ENCODE peak calls at places on chromosomes 5 and 9, in eight cellular contexts. A is osteocyte, Q is HCT116, E is astrocyte of the spinal cord, W is keratinocyte, B is glutamatergic neuron, U is fibroblast of the aortic adventitia, J is GM13976. G is an unnamed sample.

GRCh38 chr9:110748251-110748893 is 79.8 kb downstream of the MUSK start:
- DNase-seq in A (no peak), W (peak), Q (no peak), E (no peak), B (no peak), J (no peak), U (peak), G (no peak)

GRCh38 chr5:151150484-151151262 is 6.9 kb downstream of the ANXA6 start:
- DNase-seq in B (no peak), J (peak), U (peak), E (peak), A (no peak), W (no peak), Q (no peak), G (no peak)

GRCh38 chr9:71036501-71036900 is 84.9 kb downstream of the TRPM3 start:
- DNase-seq in J (no peak), Q (no peak), B (no peak), W (no peak), A (no peak), E (peak), U (peak), G (no peak)

GRCh38 chr9:38084556-38084880 is 15.5 kb upstream of the SHB start:
- DNase-seq in B (no peak), U (no peak), Q (no peak), J (no peak), E (no peak), W (no peak), A (no peak), G (no peak)

GRCh38 chr5:115179959-115180709 is 10.4 kb upstream of the TRIM36 start:
- DNase-seq in U (no peak), B (peak), W (no peak), J (peak), A (no peak), E (peak), Q (no peak), G (peak)

GRCh38 chr5:91382530-91383026 is 539 bp downstream of the ARRDC3 start:
- DNase-seq in A (no peak), W (no peak), Q (no peak), E (peak), U (peak), B (no peak), J (peak), G (no peak)

GRCh38 chr5:42005561-42006153 is 80.6 kb downstream of the FBXO4 start:
- DNase-seq in Q (peak), U (peak), W (peak), A (no peak), E (peak), B (no peak), J (peak), G (no peak)

GRCh38 chr5:126192226-126192625 is 231.0 kb upstream of the GRAMD2B start:
- DNase-seq in U (no peak), B (no peak), W (no peak), J (no peak), E (peak), Q (no peak), A (no peak), G (no peak)

GRCh38 chr5:116671211-116671736 is 96.7 kb upstream of the SEMA6A start:
- DNase-seq in A (no peak), W (no peak), Q (no peak), B (no peak), E (no peak), U (no peak), J (peak), G (no peak)

GRCh38 chr9:130480673-130481072 is 35.9 kb downstream of the ASS1 start:
- DNase-seq in U (no peak), W (no peak), B (peak), E (no peak), Q (no peak), J (no peak), A (no peak), G (no peak)
- TF ChIP-seq CTCF in U (no peak), W (peak), B (no peak), E (peak), Q (peak), J (no peak), A (peak), G (peak)

GRCh38 chr5:28766565-28767158 is 1728.3 kb upstream of the CDH9 start:
- DNase-seq in B (no peak), E (peak), Q (peak), J (no peak), W (no peak), U (peak), A (no peak), G (no peak)
- TF ChIP-seq CTCF in B (peak), E (peak), Q (no peak), J (no peak), W (no peak), U (no peak), A (peak), G (peak)

GRCh38 chr9:27535701-27536118 is 6.1 kb upstream of the MOB3B start:
- DNase-seq in J (peak), U (no peak), Q (no peak), E (no peak), B (no peak), A (no peak), W (no peak), G (no peak)
- TF ChIP-seq CTCF in J (no peak), U (no peak), Q (no peak), E (no peak), B (no peak), A (peak), W (peak), G (peak)

DNA sequence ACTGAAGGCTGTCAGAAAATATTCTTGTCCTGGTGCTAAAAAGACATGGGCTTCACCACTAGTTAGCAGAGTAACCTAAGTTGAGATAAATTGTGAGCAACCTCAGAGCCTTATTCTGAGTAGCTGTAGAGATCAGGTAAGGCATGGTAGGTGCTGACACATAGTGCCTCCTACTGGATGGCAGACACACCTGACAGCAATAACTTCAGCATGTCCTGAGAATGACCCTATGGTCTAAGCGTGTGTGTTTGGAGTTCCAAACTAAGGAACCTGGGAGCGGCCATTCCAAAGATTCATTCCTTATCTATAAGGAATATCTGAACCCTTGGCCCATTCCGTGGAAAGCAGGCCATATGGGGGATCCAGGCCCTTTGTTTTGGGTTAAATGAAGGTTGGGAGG is 46.0 kb downstream of the SLC28A3 start:
- DNase-seq in U (no peak), B (no peak), E (no peak), Q (no peak), W (no peak), A (no peak), J (no peak), G (no peak)
- TF ChIP-seq CTCF in U (no peak), B (no peak), E (no peak), Q (no peak), W (peak), A (no peak), J (peak), G (peak)

DNA sequence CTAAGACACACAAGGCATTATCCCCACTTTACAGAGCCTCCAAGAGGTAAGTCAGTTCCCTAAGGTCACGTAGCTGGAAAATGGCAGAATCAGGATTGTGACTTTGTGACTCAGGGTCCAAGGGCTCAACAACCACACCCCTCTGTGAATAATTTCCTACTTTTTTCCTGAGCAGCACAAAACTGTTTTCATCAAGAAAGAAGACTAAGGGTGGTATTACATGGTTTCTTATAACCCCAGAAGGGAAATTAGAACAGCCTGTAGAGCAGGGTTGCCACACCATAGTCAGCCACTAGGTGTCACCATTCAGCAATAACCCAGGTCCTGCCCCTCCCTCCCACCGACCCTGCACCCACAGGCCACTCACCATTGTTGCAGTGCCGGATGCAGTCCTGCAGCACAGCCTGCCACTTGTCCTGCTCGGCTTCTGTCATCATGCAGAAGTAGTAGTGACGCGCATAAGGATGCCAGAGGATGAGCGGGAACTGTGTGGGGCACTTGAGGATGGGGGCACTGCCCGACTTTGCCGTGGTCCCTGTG is 72.1 kb downstream of the LRSAM1 start:
- DNase-seq in W (no peak), U (peak), E (peak), Q (peak), B (no peak), A (no peak), J (no peak), G (no peak)
- TF ChIP-seq CTCF in W (no peak), U (peak), E (peak), Q (peak), B (peak), A (peak), J (no peak), G (peak)

DNA sequence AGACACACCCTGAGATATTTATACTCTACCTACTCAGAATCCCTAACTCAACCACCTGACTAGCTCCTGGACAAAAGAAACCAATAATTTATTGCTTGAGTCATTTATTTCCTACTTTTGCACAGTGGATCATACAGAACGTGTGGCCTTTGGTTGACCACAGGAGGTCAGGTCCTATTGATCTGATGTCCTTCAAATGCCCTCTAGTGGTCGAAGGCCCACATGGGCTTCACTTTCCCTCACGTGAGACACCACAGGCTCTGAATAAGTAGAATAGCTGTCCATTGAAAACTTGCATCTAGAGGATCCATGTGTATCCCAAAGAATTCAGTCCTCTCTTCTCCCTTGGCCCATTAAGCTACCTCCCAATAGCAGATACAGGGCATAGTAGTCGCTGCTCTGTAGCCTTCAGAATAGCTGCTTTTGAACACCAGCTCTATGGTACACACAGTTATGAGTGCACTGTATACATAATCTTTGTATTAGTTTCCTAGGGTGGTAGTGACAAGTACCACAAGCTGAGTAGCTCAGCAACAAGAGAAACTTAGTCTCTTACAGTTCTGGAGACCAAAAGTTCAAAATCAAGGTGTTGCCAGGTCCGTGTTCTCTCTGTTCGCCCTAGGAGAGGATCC is 177.6 kb upstream of the SMARCA2 start:
- DNase-seq in A (no peak), U (peak), B (peak), E (no peak), Q (no peak), J (peak), W (no peak), G (no peak)
- TF ChIP-seq CTCF in A (peak), U (peak), B (peak), E (peak), Q (no peak), J (peak), W (peak), G (peak)

GRCh38 chr5:122919969-122920368 is 74.6 kb downstream of the SNX24 start:
- DNase-seq in W (no peak), U (no peak), A (no peak), B (no peak), E (no peak), Q (no peak), J (no peak), G (no peak)
- TF ChIP-seq CTCF in W (no peak), U (no peak), A (no peak), B (no peak), E (no peak), Q (no peak), J (no peak), G (no peak)

G was measured in type B pancreatic cell.